ENCODE peak calls at places on chromosomes 7 and 10, in nine cellular contexts. A is GOT3; S is AG08396; Y is memory B cell; J is occipital lobe; H is stimulated activated CD8-positive, alpha-beta memory T cell treated with anti-CD3 and anti-CD28 coated beads, Interleukin-12 subunit alpha, Interleukin-12 subunit beta, amount 100 ng/mL, for 4 hours; F is GM23248; O is GM04503; M is RPMI8226. G is an unnamed sample.
A peak's percentile ranks its signal among the peaks of the same experiment; 100 is the strongest.

GRCh38 chr7:7911339-7911738 is 57.3 kb upstream of the GLCCI1 start:
- DNase-seq in A (no peak), F (peak; percentile 59), Y (no peak), J (no peak), H (no peak), M (no peak), O (peak; percentile 27), S (no peak), G (no peak)

GRCh38 chr10:95391570-95392249 is 100.9 kb upstream of the PDLIM1 start:
- DNase-seq in J (no peak), A (peak; percentile 17), O (no peak), Y (no peak), F (peak; percentile 40), H (no peak), M (peak; percentile 12), S (peak; percentile 58), G (no peak)

GRCh38 chr7:82778021-82778420 is 334.4 kb upstream of the CACNA2D1 start:
- DNase-seq in Y (no peak), O (peak; percentile 11), S (no peak), M (no peak), H (no peak), F (peak; percentile 38), A (no peak), J (no peak), G (no peak)

GRCh38 chr7:99864041-99864440 is 12.8 kb downstream of the OR2AE1 start:
- DNase-seq in S (no peak), Y (no peak), M (no peak), O (no peak), J (no peak), F (peak; percentile 18), H (no peak), A (no peak), G (no peak)

GRCh38 chr10:73076361-73077183 is 20.1 kb downstream of the P4HA1 start:
- DNase-seq in S (peak; percentile 28), Y (no peak), F (peak; percentile 86), J (peak; percentile 8), A (no peak), M (peak; percentile 79), H (no peak), O (peak; percentile 59), G (peak; percentile 80)

GRCh38 chr10:11795101-11795920 is 27.8 kb upstream of the PROSER2 start:
- DNase-seq in A (no peak), O (no peak), Y (no peak), F (no peak), M (no peak), H (no peak), S (no peak), J (no peak), G (no peak)

GRCh38 chr10:44978570-44979280 is at the start of gene DEPP1:
- DNase-seq in J (peak; percentile 76), O (no peak), M (peak; percentile 90), S (peak; percentile 86), H (no peak), A (peak; percentile 33), F (peak; percentile 88), Y (no peak), G (peak; percentile 94)

GRCh38 chr10:12351447-12351846 is 2.1 kb downstream of the CAMK1D start:
- DNase-seq in S (no peak), J (no peak), A (no peak), F (no peak), H (no peak), O (no peak), M (no peak), Y (no peak), G (no peak)

GRCh38 chr7:68216046-68216445 is 1219.4 kb downstream of the TYW1 start:
- DNase-seq in A (no peak), Y (no peak), S (no peak), H (no peak), F (no peak), J (peak; percentile 11), M (no peak), O (no peak), G (no peak)

GRCh38 chr7:15068324-15068723 is 165.8 kb upstream of the DGKB start:
- DNase-seq in O (no peak), F (peak; percentile 18), A (no peak), M (no peak), S (no peak), Y (no peak), H (no peak), J (no peak), G (no peak)

GRCh38 chr10:45150997-45151396 is 150.3 kb downstream of the ZNF22 start:
- DNase-seq in Y (no peak), H (no peak), O (no peak), S (no peak), J (no peak), F (no peak), M (no peak), A (no peak), G (no peak)

GRCh38 chr7:106279425-106280182 is 5.2 kb downstream of the NAMPT start:
- DNase-seq in M (no peak), F (no peak), J (no peak), H (no peak), Y (no peak), S (no peak), O (no peak), A (no peak), G (no peak)

GRCh38 chr10:15718495-15719061 is 1.1 kb downstream of the ITGA8 start:
- DNase-seq in M (no peak), H (no peak), S (no peak), A (no peak), J (no peak), O (no peak), F (no peak), Y (no peak), G (no peak)

GRCh38 chr10:60937784-60938654 is 6.0 kb downstream of the RHOBTB1 start:
- DNase-seq in Y (no peak), J (no peak), A (no peak), S (peak; percentile 39), H (no peak), M (no peak), O (no peak), F (peak; percentile 69), G (no peak)

GRCh38 chr10:48439031-48439430 is 132.6 kb downstream of the MAPK8 start:
- DNase-seq in J (no peak), A (no peak), O (peak; percentile 62), H (no peak), S (peak; percentile 67), Y (no peak), M (no peak), F (peak; percentile 79), G (no peak)